ENCODE peak calls at places on chromosomes 16 and 17, in seven cellular contexts. One of them, this sample, is unnamed.

GRCh38 chr17:74566132-74566753 is 1.1 kb downstream of the CD300H start:
- DNase-seq in neural progenitor cell: peak
- DNase-seq in MM.1S: peak
- DNase-seq in hepatocyte: peak
- DNase-seq in GM23338: peak
- DNase-seq in GM23248: peak
- DNase-seq in PC-3: peak
- DNase-seq in this sample: peak

GRCh38 chr17:32621612-32622312 is 135.0 kb downstream of the CDK5R1 start:
- DNase-seq in neural progenitor cell: peak
- DNase-seq in MM.1S: no peak
- DNase-seq in hepatocyte: no peak
- DNase-seq in GM23338: peak
- DNase-seq in GM23248: peak
- DNase-seq in PC-3: no peak
- DNase-seq in this sample: no peak

GRCh38 chr17:77419547-77420475 is 279.0 kb downstream of the SEC14L1 start:
- DNase-seq in neural progenitor cell: peak
- DNase-seq in MM.1S: no peak
- DNase-seq in hepatocyte: no peak
- DNase-seq in GM23338: peak
- DNase-seq in GM23248: no peak
- DNase-seq in PC-3: peak
- DNase-seq in this sample: no peak

GRCh38 chr16:57884655-57885133 is 82.4 kb upstream of the KIFC3 start:
- DNase-seq in neural progenitor cell: no peak
- DNase-seq in MM.1S: no peak
- DNase-seq in hepatocyte: no peak
- DNase-seq in GM23338: peak
- DNase-seq in GM23248: no peak
- DNase-seq in PC-3: no peak
- DNase-seq in this sample: no peak

GRCh38 chr16:79598341-79599181 is 2.0 kb downstream of the MAF start:
- DNase-seq in neural progenitor cell: peak
- DNase-seq in MM.1S: peak
- DNase-seq in hepatocyte: peak
- DNase-seq in GM23338: peak
- DNase-seq in GM23248: peak
- DNase-seq in PC-3: no peak
- DNase-seq in this sample: no peak

GRCh38 chr17:78380370-78380769 is 1.9 kb downstream of the PGS1 start:
- DNase-seq in neural progenitor cell: no peak
- DNase-seq in MM.1S: no peak
- DNase-seq in hepatocyte: no peak
- DNase-seq in GM23338: no peak
- DNase-seq in GM23248: no peak
- DNase-seq in PC-3: no peak
- DNase-seq in this sample: no peak

GRCh38 chr17:16923097-16923903 is 48.6 kb downstream of the TNFRSF13B start:
- DNase-seq in neural progenitor cell: no peak
- DNase-seq in MM.1S: no peak
- DNase-seq in hepatocyte: no peak
- DNase-seq in GM23338: no peak
- DNase-seq in GM23248: no peak
- DNase-seq in PC-3: no peak
- DNase-seq in this sample: no peak

GRCh38 chr17:15321556-15322250 is 19.7 kb downstream of the TEKT3 start:
- DNase-seq in neural progenitor cell: no peak
- DNase-seq in MM.1S: no peak
- DNase-seq in hepatocyte: no peak
- DNase-seq in GM23338: no peak
- DNase-seq in GM23248: peak
- DNase-seq in PC-3: peak
- DNase-seq in this sample: no peak

GRCh38 chr16:58614212-58614611 is 15.4 kb downstream of the CNOT1 start:
- DNase-seq in neural progenitor cell: no peak
- DNase-seq in MM.1S: no peak
- DNase-seq in hepatocyte: no peak
- DNase-seq in GM23338: no peak
- DNase-seq in GM23248: peak
- DNase-seq in PC-3: peak
- DNase-seq in this sample: no peak

GRCh38 chr17:17795296-17795695 is 41.5 kb downstream of the SREBF1 start:
- DNase-seq in neural progenitor cell: no peak
- DNase-seq in MM.1S: no peak
- DNase-seq in hepatocyte: no peak
- DNase-seq in GM23338: no peak
- DNase-seq in GM23248: no peak
- DNase-seq in PC-3: no peak
- DNase-seq in this sample: no peak

GRCh38 chr17:50560931-50561750 is 626 bp downstream of the CACNA1G start:
- DNase-seq in neural progenitor cell: peak
- DNase-seq in MM.1S: no peak
- DNase-seq in hepatocyte: peak
- DNase-seq in GM23338: peak
- DNase-seq in GM23248: peak
- DNase-seq in PC-3: no peak
- DNase-seq in this sample: no peak

GRCh38 chr17:5562661-5563360 is 21.5 kb downstream of the NLRP1 start:
- DNase-seq in neural progenitor cell: no peak
- DNase-seq in MM.1S: no peak
- DNase-seq in hepatocyte: no peak
- DNase-seq in GM23338: no peak
- DNase-seq in GM23248: no peak
- DNase-seq in PC-3: no peak
- DNase-seq in this sample: no peak

GRCh38 chr16:56332464-56333079 is 92.8 kb downstream of the AMFR start:
- DNase-seq in neural progenitor cell: peak
- DNase-seq in MM.1S: peak
- DNase-seq in hepatocyte: peak
- DNase-seq in GM23338: peak
- DNase-seq in GM23248: peak
- DNase-seq in PC-3: peak
- DNase-seq in this sample: peak

GRCh38 chr17:13561606-13562270 is 40.0 kb downstream of the HS3ST3A1 start:
- DNase-seq in neural progenitor cell: no peak
- DNase-seq in MM.1S: no peak
- DNase-seq in hepatocyte: no peak
- DNase-seq in GM23338: no peak
- DNase-seq in GM23248: no peak
- DNase-seq in PC-3: no peak
- DNase-seq in this sample: no peak

GRCh38 chr17:42679492-42680330 is 1.9 kb downstream of the CCR10 start:
- DNase-seq in neural progenitor cell: peak
- DNase-seq in MM.1S: peak
- DNase-seq in hepatocyte: peak
- DNase-seq in GM23338: peak
- DNase-seq in GM23248: peak
- DNase-seq in PC-3: peak
- DNase-seq in this sample: no peak

GRCh38 chr17:28727727-28728363 is 743 bp upstream of the NEK8 start:
- DNase-seq in neural progenitor cell: peak
- DNase-seq in MM.1S: peak
- DNase-seq in hepatocyte: peak
- DNase-seq in GM23338: peak
- DNase-seq in GM23248: peak
- DNase-seq in PC-3: peak
- DNase-seq in this sample: peak

GRCh38 chr17:5832886-5833285 is 237.3 kb upstream of the WSCD1 start:
- DNase-seq in neural progenitor cell: peak
- DNase-seq in MM.1S: no peak
- DNase-seq in hepatocyte: no peak
- DNase-seq in GM23338: peak
- DNase-seq in GM23248: peak
- DNase-seq in PC-3: peak
- DNase-seq in this sample: peak

GRCh38 chr16:2147981-2148671 is at the start of gene RAB26:
- DNase-seq in neural progenitor cell: peak
- DNase-seq in MM.1S: peak
- DNase-seq in hepatocyte: peak
- DNase-seq in GM23338: peak
- DNase-seq in GM23248: peak
- DNase-seq in PC-3: peak
- DNase-seq in this sample: no peak

GRCh38 chr17:57819273-57819672 is 30.6 kb downstream of the MRPS23 start:
- DNase-seq in neural progenitor cell: no peak
- DNase-seq in MM.1S: no peak
- DNase-seq in hepatocyte: no peak
- DNase-seq in GM23338: no peak
- DNase-seq in GM23248: no peak
- DNase-seq in PC-3: no peak
- DNase-seq in this sample: no peak

GRCh38 chr17:57984226-57984890 is 3.7 kb downstream of the VEZF1 start:
- DNase-seq in neural progenitor cell: no peak
- DNase-seq in MM.1S: no peak
- DNase-seq in hepatocyte: no peak
- DNase-seq in GM23338: no peak
- DNase-seq in GM23248: no peak
- DNase-seq in PC-3: no peak
- DNase-seq in this sample: no peak

GRCh38 chr17:9240659-9241370 is 219.5 kb downstream of the NTN1 start:
- DNase-seq in neural progenitor cell: peak
- DNase-seq in MM.1S: no peak
- DNase-seq in hepatocyte: peak
- DNase-seq in GM23338: peak
- DNase-seq in GM23248: peak
- DNase-seq in PC-3: no peak
- DNase-seq in this sample: no peak

GRCh38 chr17:76080207-76080933 is 1.4 kb downstream of the ZACN start:
- DNase-seq in neural progenitor cell: peak
- DNase-seq in MM.1S: no peak
- DNase-seq in hepatocyte: no peak
- DNase-seq in GM23338: peak
- DNase-seq in GM23248: no peak
- DNase-seq in PC-3: no peak
- DNase-seq in this sample: no peak

GRCh38 chr17:80779961-80780380 is 211.7 kb upstream of the CHMP6 start:
- DNase-seq in neural progenitor cell: no peak
- DNase-seq in MM.1S: no peak
- DNase-seq in hepatocyte: no peak
- DNase-seq in GM23338: no peak
- DNase-seq in GM23248: peak
- DNase-seq in PC-3: no peak
- DNase-seq in this sample: no peak

GRCh38 chr17:78724544-78724943 is 57.5 kb downstream of the CYTH1 start:
- DNase-seq in neural progenitor cell: peak
- DNase-seq in MM.1S: peak
- DNase-seq in hepatocyte: no peak
- DNase-seq in GM23338: peak
- DNase-seq in GM23248: no peak
- DNase-seq in PC-3: no peak
- DNase-seq in this sample: no peak

GRCh38 chr17:56087199-56087598 is 66.1 kb upstream of the ANKFN1 start:
- DNase-seq in neural progenitor cell: no peak
- DNase-seq in MM.1S: peak
- DNase-seq in hepatocyte: no peak
- DNase-seq in GM23338: no peak
- DNase-seq in GM23248: no peak
- DNase-seq in PC-3: no peak
- DNase-seq in this sample: no peak

GRCh38 chr17:22459331-22459952 is 767.1 kb downstream of the KCNJ18 start:
- DNase-seq in neural progenitor cell: no peak
- DNase-seq in MM.1S: no peak
- DNase-seq in hepatocyte: no peak
- DNase-seq in GM23338: no peak
- DNase-seq in GM23248: no peak
- DNase-seq in PC-3: no peak
- DNase-seq in this sample: no peak

GRCh38 chr17:36510636-36511035 is 24.0 kb downstream of the MYO19 start:
- DNase-seq in neural progenitor cell: no peak
- DNase-seq in MM.1S: no peak
- DNase-seq in hepatocyte: no peak
- DNase-seq in GM23338: no peak
- DNase-seq in GM23248: no peak
- DNase-seq in PC-3: no peak
- DNase-seq in this sample: no peak

DNA sequence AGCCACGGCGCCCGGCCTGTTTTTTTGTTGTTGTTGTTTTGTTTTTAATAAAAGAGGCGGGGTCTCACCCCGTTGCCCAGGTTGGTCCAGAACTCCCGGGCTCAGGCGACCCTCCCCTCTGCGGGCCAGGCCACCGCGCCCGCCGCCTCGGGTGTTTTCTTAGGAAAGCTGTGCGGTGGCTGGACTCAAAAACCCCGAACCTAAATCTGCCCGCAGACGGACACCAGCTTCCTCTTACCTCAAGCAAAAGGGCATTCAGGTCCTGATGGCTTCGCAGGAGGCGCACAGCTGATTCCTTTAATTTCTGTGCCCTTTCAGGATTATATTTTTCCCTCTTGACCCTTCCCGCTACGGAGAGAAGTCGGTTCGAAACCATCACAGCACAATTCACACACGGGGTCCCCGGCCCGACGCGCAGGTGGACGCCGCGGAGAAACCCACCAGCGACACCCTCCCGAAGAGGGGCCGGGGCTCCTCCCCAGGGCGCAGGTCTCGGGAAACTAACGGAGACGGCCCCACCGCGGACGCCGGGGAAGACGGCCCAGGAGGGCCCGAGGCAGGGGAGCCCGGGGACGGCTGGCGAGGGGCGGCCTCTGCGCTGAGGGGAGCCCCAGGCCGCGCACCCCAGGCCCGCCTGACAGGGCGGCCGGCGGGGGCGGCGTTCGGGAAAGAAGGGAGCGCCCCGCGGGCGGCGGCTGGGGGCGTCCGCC is 653 bp downstream of the FANCA start:
- DNase-seq in neural progenitor cell: peak
- DNase-seq in MM.1S: no peak
- DNase-seq in hepatocyte: no peak
- DNase-seq in GM23338: peak
- DNase-seq in GM23248: peak
- DNase-seq in PC-3: peak
- DNase-seq in this sample: no peak
- TF ChIP-seq EZH2phosphoT487 in neural progenitor cell: no peak
- TF ChIP-seq EZH2phosphoT487 in MM.1S: no peak
- TF ChIP-seq EZH2phosphoT487 in hepatocyte: no peak
- TF ChIP-seq EZH2phosphoT487 in GM23338: no peak
- TF ChIP-seq EZH2phosphoT487 in GM23248: no peak
- TF ChIP-seq EZH2phosphoT487 in PC-3: no peak
- TF ChIP-seq EZH2phosphoT487 in this sample: no peak

GRCh38 chr16:85454171-85454883 is 158.8 kb upstream of the GSE1 start:
- DNase-seq in neural progenitor cell: no peak
- DNase-seq in MM.1S: no peak
- DNase-seq in hepatocyte: no peak
- DNase-seq in GM23338: no peak
- DNase-seq in GM23248: no peak
- DNase-seq in PC-3: no peak
- DNase-seq in this sample: no peak
- TF ChIP-seq EZH2phosphoT487 in neural progenitor cell: no peak
- TF ChIP-seq EZH2phosphoT487 in MM.1S: no peak
- TF ChIP-seq EZH2phosphoT487 in hepatocyte: no peak
- TF ChIP-seq EZH2phosphoT487 in GM23338: no peak
- TF ChIP-seq EZH2phosphoT487 in GM23248: no peak
- TF ChIP-seq EZH2phosphoT487 in PC-3: no peak
- TF ChIP-seq EZH2phosphoT487 in this sample: no peak

GRCh38 chr16:22659933-22660332 is 149.2 kb downstream of the NPIPB5 start:
- DNase-seq in neural progenitor cell: no peak
- DNase-seq in MM.1S: no peak
- DNase-seq in hepatocyte: no peak
- DNase-seq in GM23338: no peak
- DNase-seq in GM23248: no peak
- DNase-seq in PC-3: peak
- DNase-seq in this sample: no peak
- TF ChIP-seq EZH2phosphoT487 in neural progenitor cell: no peak
- TF ChIP-seq EZH2phosphoT487 in MM.1S: no peak
- TF ChIP-seq EZH2phosphoT487 in hepatocyte: no peak
- TF ChIP-seq EZH2phosphoT487 in GM23338: no peak
- TF ChIP-seq EZH2phosphoT487 in GM23248: no peak
- TF ChIP-seq EZH2phosphoT487 in PC-3: no peak
- TF ChIP-seq EZH2phosphoT487 in this sample: no peak

GRCh38 chr17:69870091-69870530 is 204.9 kb upstream of the KCNJ16 start:
- DNase-seq in neural progenitor cell: peak
- DNase-seq in MM.1S: no peak
- DNase-seq in hepatocyte: no peak
- DNase-seq in GM23338: no peak
- DNase-seq in GM23248: peak
- DNase-seq in PC-3: peak
- DNase-seq in this sample: no peak
- TF ChIP-seq EZH2phosphoT487 in neural progenitor cell: no peak
- TF ChIP-seq EZH2phosphoT487 in MM.1S: no peak
- TF ChIP-seq EZH2phosphoT487 in hepatocyte: no peak
- TF ChIP-seq EZH2phosphoT487 in GM23338: no peak
- TF ChIP-seq EZH2phosphoT487 in GM23248: no peak
- TF ChIP-seq EZH2phosphoT487 in PC-3: no peak
- TF ChIP-seq EZH2phosphoT487 in this sample: no peak

This sample was measured in HCT116.